ENCODE peak calls at places on chromosomes 6 and 20, in nine cellular contexts. Z is AG04449; W is activated T-helper 1 cell treated with anti-CD3 and anti-CD28 coated beads, Interleukin-2, amount 50 U/mL, for 16 hours; P is left ventricle myocardium inferior; X is sciatic nerve; G is COLO829; E is HFFc6; L is skeletal muscle cell; C is effector CD4-positive, alpha-beta T cell. U is an unnamed sample.

GRCh38 chr20:24747015-24747712 is 201.9 kb upstream of the CST7 start:
- DNase-seq in P (no peak), X (peak), Z (no peak), G (no peak), W (no peak), C (no peak), L (no peak), E (no peak), U (no peak)

GRCh38 chr6:781350-781961 is 88.5 kb upstream of the EXOC2 start:
- DNase-seq in Z (no peak), C (no peak), G (no peak), W (no peak), X (no peak), E (no peak), P (no peak), L (no peak), U (no peak)

GRCh38 chr6:24935753-24936152 is at the start of gene RIPOR2:
- DNase-seq in G (no peak), X (no peak), Z (no peak), E (no peak), C (peak), W (peak), L (no peak), P (peak), U (no peak)

GRCh38 chr6:142763205-142763604 is 181.8 kb downstream of the HIVEP2 start:
- DNase-seq in E (peak), W (no peak), G (no peak), L (no peak), C (no peak), Z (peak), X (no peak), P (no peak), U (no peak)

GRCh38 chr6:21504790-21505189 is 88.8 kb upstream of the SOX4 start:
- DNase-seq in E (no peak), W (no peak), L (no peak), P (no peak), Z (no peak), G (no peak), X (no peak), C (no peak), U (no peak)

GRCh38 chr6:115838763-115839401 is 221.8 kb downstream of the FRK start:
- DNase-seq in E (no peak), W (no peak), L (no peak), C (no peak), X (no peak), Z (no peak), G (peak), P (no peak), U (no peak)

GRCh38 chr20:64279826-64280459 is 24.4 kb downstream of the PCMTD2 start:
- DNase-seq in C (no peak), G (no peak), Z (no peak), W (no peak), L (no peak), P (no peak), X (no peak), E (no peak), U (no peak)

GRCh38 chr6:73704260-73704659 is 8.3 kb downstream of the CD109 start:
- DNase-seq in C (no peak), L (peak), W (no peak), X (no peak), G (peak), E (peak), Z (peak), P (no peak), U (peak)

GRCh38 chr20:59573837-59574236 is 30.5 kb upstream of the PHACTR3 start:
- DNase-seq in P (no peak), L (no peak), Z (no peak), C (no peak), E (no peak), X (peak), W (no peak), G (no peak), U (no peak)